ENCODE peak calls at places on chromosomes 7 and 10, in five cellular contexts. One of them, this sample, is unnamed.

GRCh38 chr10:113524539-113525490 is 28.0 kb upstream of the HABP2 start:
- DNase-seq in coronary artery: no peak
- DNase-seq in tibial artery: no peak
- DNase-seq in tibial nerve: no peak
- DNase-seq in fibroblast of lung: peak; percentile 30
- DNase-seq in this sample: no peak

GRCh38 chr7:98462926-98463325 is 62.0 kb upstream of the BAIAP2L1 start:
- DNase-seq in coronary artery: no peak
- DNase-seq in tibial artery: no peak
- DNase-seq in tibial nerve: no peak
- DNase-seq in fibroblast of lung: no peak
- DNase-seq in this sample: no peak

GRCh38 chr7:151366872-151367207 is 25.2 kb downstream of the NUB1 start:
- DNase-seq in coronary artery: no peak
- DNase-seq in tibial artery: no peak
- DNase-seq in tibial nerve: no peak
- DNase-seq in fibroblast of lung: peak; percentile 83
- DNase-seq in this sample: no peak

GRCh38 chr7:139902436-139903102 is 73.5 kb downstream of the TBXAS1 start:
- DNase-seq in coronary artery: no peak
- DNase-seq in tibial artery: no peak
- DNase-seq in tibial nerve: no peak
- DNase-seq in fibroblast of lung: no peak
- DNase-seq in this sample: no peak

GRCh38 chr10:48506147-48506917 is 98.5 kb downstream of the ARHGAP22 start:
- DNase-seq in coronary artery: no peak
- DNase-seq in tibial artery: no peak
- DNase-seq in tibial nerve: no peak
- DNase-seq in fibroblast of lung: peak; percentile 25
- DNase-seq in this sample: no peak

GRCh38 chr7:16113058-16113457 is 308.3 kb downstream of the CRPPA start:
- DNase-seq in coronary artery: no peak
- DNase-seq in tibial artery: no peak
- DNase-seq in tibial nerve: no peak
- DNase-seq in fibroblast of lung: no peak
- DNase-seq in this sample: no peak

GRCh38 chr10:96017227-96017687 is 26.1 kb upstream of the CCNJ start:
- DNase-seq in coronary artery: no peak
- DNase-seq in tibial artery: no peak
- DNase-seq in tibial nerve: peak; percentile 67
- DNase-seq in fibroblast of lung: peak; percentile 34
- DNase-seq in this sample: peak; percentile 68

GRCh38 chr10:73995035-73995358 is 2.9 kb upstream of the VCL start:
- DNase-seq in coronary artery: no peak
- DNase-seq in tibial artery: no peak
- DNase-seq in tibial nerve: no peak
- DNase-seq in fibroblast of lung: no peak
- DNase-seq in this sample: no peak

GRCh38 chr10:29522038-29522855 is 112.5 kb downstream of the SVIL start:
- DNase-seq in coronary artery: no peak
- DNase-seq in tibial artery: no peak
- DNase-seq in tibial nerve: no peak
- DNase-seq in fibroblast of lung: peak; percentile 28
- DNase-seq in this sample: no peak

GRCh38 chr7:112086496-112087254 is 119.5 kb downstream of the DOCK4 start:
- DNase-seq in coronary artery: no peak
- DNase-seq in tibial artery: no peak
- DNase-seq in tibial nerve: no peak
- DNase-seq in fibroblast of lung: no peak
- DNase-seq in this sample: no peak

GRCh38 chr7:95725170-95725569 is 47.2 kb upstream of the DYNC1I1 start:
- DNase-seq in coronary artery: no peak
- DNase-seq in tibial artery: no peak
- DNase-seq in tibial nerve: no peak
- DNase-seq in fibroblast of lung: no peak
- DNase-seq in this sample: no peak

GRCh38 chr7:1290262-1291039 is 57.8 kb downstream of the UNCX start:
- DNase-seq in coronary artery: no peak
- DNase-seq in tibial artery: no peak
- DNase-seq in tibial nerve: no peak
- DNase-seq in fibroblast of lung: peak; percentile 16
- DNase-seq in this sample: no peak
- TF ChIP-seq CTCF in coronary artery: no peak
- TF ChIP-seq CTCF in tibial artery: no peak
- TF ChIP-seq CTCF in tibial nerve: no peak
- TF ChIP-seq CTCF in fibroblast of lung: peak; percentile 40
- TF ChIP-seq CTCF in this sample: no peak

GRCh38 chr10:22263106-22263505 is 45.3 kb upstream of the EBLN1 start:
- DNase-seq in coronary artery: no peak
- DNase-seq in tibial artery: no peak
- DNase-seq in tibial nerve: no peak
- DNase-seq in fibroblast of lung: no peak
- DNase-seq in this sample: no peak

GRCh38 chr10:22253578-22253882 is 35.7 kb upstream of the EBLN1 start:
- DNase-seq in coronary artery: no peak
- DNase-seq in tibial artery: peak; percentile 42
- DNase-seq in tibial nerve: peak; percentile 31
- DNase-seq in fibroblast of lung: no peak
- DNase-seq in this sample: no peak

GRCh38 chr10:22258471-22258870 is 40.7 kb upstream of the EBLN1 start:
- DNase-seq in coronary artery: no peak
- DNase-seq in tibial artery: no peak
- DNase-seq in tibial nerve: no peak
- DNase-seq in fibroblast of lung: no peak
- DNase-seq in this sample: no peak

GRCh38 chr10:22259280-22259679 is 41.5 kb upstream of the EBLN1 start:
- DNase-seq in coronary artery: no peak
- DNase-seq in tibial artery: no peak
- DNase-seq in tibial nerve: no peak
- DNase-seq in fibroblast of lung: no peak
- DNase-seq in this sample: peak; percentile 40
- TF ChIP-seq CTCF in coronary artery: no peak
- TF ChIP-seq CTCF in tibial artery: no peak
- TF ChIP-seq CTCF in tibial nerve: no peak
- TF ChIP-seq CTCF in fibroblast of lung: no peak
- TF ChIP-seq CTCF in this sample: no peak

GRCh38 chr10:133275683-133276092 is 980 bp downstream of the ADAM8 start:
- DNase-seq in coronary artery: no peak
- DNase-seq in tibial artery: no peak
- DNase-seq in tibial nerve: no peak
- DNase-seq in fibroblast of lung: no peak
- DNase-seq in this sample: peak; percentile 80
- TF ChIP-seq CTCF in coronary artery: no peak
- TF ChIP-seq CTCF in tibial artery: no peak
- TF ChIP-seq CTCF in tibial nerve: no peak
- TF ChIP-seq CTCF in fibroblast of lung: no peak
- TF ChIP-seq CTCF in this sample: peak; percentile 42

DNA sequence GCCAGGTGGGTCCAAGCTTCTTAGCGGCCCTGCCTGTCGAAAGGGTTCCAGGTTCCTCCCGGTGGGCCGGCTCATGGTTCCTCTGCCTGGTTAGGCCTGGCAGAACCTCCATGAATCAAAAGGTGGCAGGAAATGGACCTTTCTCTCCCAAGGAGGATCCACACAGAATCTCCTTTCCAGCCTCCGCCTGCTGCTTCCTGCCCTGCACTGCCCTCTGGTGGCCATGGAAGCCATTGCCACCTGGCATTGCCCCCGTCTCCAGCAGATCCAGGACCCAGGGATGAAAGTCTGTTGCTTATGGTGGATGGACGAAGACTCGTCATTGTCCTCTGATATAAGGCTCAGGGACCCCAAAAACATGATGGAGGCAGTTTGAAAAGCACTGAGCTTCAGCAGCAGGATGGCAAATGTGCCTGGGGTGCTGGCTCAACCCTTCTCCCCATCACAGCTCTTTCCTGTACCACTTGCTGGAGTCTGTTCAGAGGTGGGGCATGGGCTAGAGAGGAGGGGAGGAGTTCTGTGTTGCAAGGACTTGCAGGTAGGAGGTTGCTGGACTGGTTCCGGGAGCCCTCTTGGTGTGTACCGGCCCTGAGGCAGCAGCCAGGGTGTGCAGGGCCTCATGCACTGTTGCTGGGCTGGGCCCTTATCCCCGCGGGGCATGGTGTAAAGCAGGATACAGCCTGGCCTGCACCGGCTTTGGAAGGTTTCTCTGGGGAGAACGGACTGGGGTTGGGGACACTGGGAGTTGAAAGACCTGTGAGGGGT is 11.3 kb upstream of the INMT start:
- DNase-seq in coronary artery: no peak
- DNase-seq in tibial artery: peak; percentile 64
- DNase-seq in tibial nerve: peak; percentile 79
- DNase-seq in fibroblast of lung: peak; percentile 34
- DNase-seq in this sample: peak; percentile 84
- TF ChIP-seq CTCF in coronary artery: peak; percentile 97
- TF ChIP-seq CTCF in tibial artery: peak; percentile 99
- TF ChIP-seq CTCF in tibial nerve: peak; percentile 95
- TF ChIP-seq CTCF in fibroblast of lung: peak; percentile 99
- TF ChIP-seq CTCF in this sample: peak; percentile 99